ENCODE peak calls at places on chromosomes 3 and 15, in five cellular contexts. One of them, this sample, is unnamed.

GRCh38 chr3:158531334-158531733 is 39.7 kb upstream of the MLF1 start:
- DNase-seq in neuronal stem cell: no peak
- DNase-seq in PC-9: no peak
- DNase-seq in adrenal gland: no peak
- DNase-seq in aorta: no peak
- DNase-seq in this sample: no peak

GRCh38 chr15:70954733-70955132 is 62.1 kb downstream of the LRRC49 start:
- DNase-seq in PC-9: no peak
- DNase-seq in neuronal stem cell: no peak
- DNase-seq in aorta: no peak
- DNase-seq in adrenal gland: no peak
- DNase-seq in this sample: no peak

GRCh38 chr3:9552252-9552999 is 1.2 kb downstream of the LHFPL4 start:
- DNase-seq in adrenal gland: peak; percentile 70
- DNase-seq in neuronal stem cell: peak; percentile 81
- DNase-seq in PC-9: no peak
- DNase-seq in aorta: no peak
- DNase-seq in this sample: peak; percentile 20

GRCh38 chr15:81327526-81327925 is 3.6 kb upstream of the STARD5 start:
- DNase-seq in PC-9: no peak
- DNase-seq in aorta: no peak
- DNase-seq in neuronal stem cell: no peak
- DNase-seq in adrenal gland: no peak
- DNase-seq in this sample: no peak

GRCh38 chr3:45906681-45907220 is 20.4 kb downstream of the CCR9 start:
- DNase-seq in adrenal gland: no peak
- DNase-seq in aorta: no peak
- DNase-seq in neuronal stem cell: no peak
- DNase-seq in PC-9: no peak
- DNase-seq in this sample: peak; percentile 43

GRCh38 chr3:112629425-112629824 is 11.5 kb downstream of the CCDC80 start:
- DNase-seq in adrenal gland: peak; percentile 69
- DNase-seq in PC-9: no peak
- DNase-seq in aorta: no peak
- DNase-seq in neuronal stem cell: no peak
- DNase-seq in this sample: peak; percentile 73

GRCh38 chr3:42749753-42750231 is 23.3 kb downstream of the CCDC13 start:
- DNase-seq in aorta: peak; percentile 62
- DNase-seq in neuronal stem cell: no peak
- DNase-seq in PC-9: no peak
- DNase-seq in adrenal gland: no peak
- DNase-seq in this sample: no peak

GRCh38 chr3:29313074-29313473 is 32.2 kb downstream of the RBMS3 start:
- DNase-seq in PC-9: no peak
- DNase-seq in adrenal gland: no peak
- DNase-seq in neuronal stem cell: no peak
- DNase-seq in aorta: no peak
- DNase-seq in this sample: no peak

GRCh38 chr15:78264304-78265136 is at the start of gene DNAJA4:
- DNase-seq in neuronal stem cell: no peak
- DNase-seq in PC-9: no peak
- DNase-seq in aorta: peak; percentile 88
- DNase-seq in adrenal gland: peak; percentile 68
- DNase-seq in this sample: peak; percentile 76

GRCh38 chr15:66359740-66360139 is 3.3 kb upstream of the TIPIN start:
- DNase-seq in neuronal stem cell: no peak
- DNase-seq in PC-9: peak; percentile 87
- DNase-seq in aorta: no peak
- DNase-seq in adrenal gland: no peak
- DNase-seq in this sample: no peak

GRCh38 chr15:60408438-60409105 is 10.8 kb upstream of the ANXA2 start:
- DNase-seq in PC-9: peak; percentile 92
- DNase-seq in aorta: no peak
- DNase-seq in neuronal stem cell: no peak
- DNase-seq in adrenal gland: no peak
- DNase-seq in this sample: no peak

GRCh38 chr3:66405701-66406091 is 95.1 kb downstream of the LRIG1 start:
- DNase-seq in PC-9: no peak
- DNase-seq in adrenal gland: no peak
- DNase-seq in neuronal stem cell: no peak
- DNase-seq in aorta: peak; percentile 88
- DNase-seq in this sample: peak; percentile 78

GRCh38 chr15:88467935-88468528 is 524 bp downstream of the MRPS11 start:
- DNase-seq in adrenal gland: no peak
- DNase-seq in neuronal stem cell: no peak
- DNase-seq in aorta: no peak
- DNase-seq in PC-9: no peak
- DNase-seq in this sample: no peak

GRCh38 chr3:129992781-129993180 is 18.3 kb downstream of the TRH start:
- DNase-seq in adrenal gland: no peak
- DNase-seq in aorta: no peak
- DNase-seq in PC-9: no peak
- DNase-seq in neuronal stem cell: peak; percentile 47
- DNase-seq in this sample: no peak

GRCh38 chr15:25372298-25372697 is 66.5 kb downstream of the UBE3A start:
- DNase-seq in aorta: no peak
- DNase-seq in adrenal gland: no peak
- DNase-seq in neuronal stem cell: no peak
- DNase-seq in PC-9: no peak
- DNase-seq in this sample: no peak

GRCh38 chr3:36166477-36166876 is 213.8 kb upstream of the STAC start:
- DNase-seq in adrenal gland: peak; percentile 49
- DNase-seq in aorta: no peak
- DNase-seq in neuronal stem cell: no peak
- DNase-seq in PC-9: peak; percentile 87
- DNase-seq in this sample: no peak

DNA sequence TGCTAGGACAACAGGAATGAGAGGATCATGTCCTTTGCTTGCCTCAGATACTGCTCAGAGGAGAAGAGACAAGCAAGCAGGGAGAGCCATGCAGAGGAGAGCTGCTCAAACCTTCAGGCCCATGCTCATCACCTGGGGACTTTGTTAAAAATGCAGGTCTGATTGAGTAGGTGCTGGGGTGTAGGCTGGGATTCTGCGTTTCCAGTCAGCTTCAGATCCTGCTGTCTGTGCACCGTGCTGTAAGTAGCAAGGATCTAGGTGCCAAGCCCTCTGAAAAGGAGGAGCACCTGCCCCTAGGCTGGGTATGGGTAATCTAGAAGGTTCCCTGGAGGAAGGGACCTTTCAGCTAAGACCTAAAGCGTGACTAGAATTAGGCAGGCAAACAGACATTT is 7.3 kb downstream of the FLNB start:
- DNase-seq in adrenal gland: no peak
- DNase-seq in aorta: no peak
- DNase-seq in neuronal stem cell: no peak
- DNase-seq in PC-9: no peak
- DNase-seq in this sample: no peak
- H3K4me1 ChIP-seq in adrenal gland: peaks cover 53% of the 10 kb centered on the region
- H3K4me1 ChIP-seq in aorta: peaks cover 1% of the 10 kb centered on the region
- H3K4me1 ChIP-seq in neuronal stem cell: peaks cover 2% of the 10 kb centered on the region
- H3K4me1 ChIP-seq in PC-9: peaks cover 82% of the 10 kb centered on the region
- H3K4me1 ChIP-seq in this sample: peaks cover 3% of the 10 kb centered on the region

DNA sequence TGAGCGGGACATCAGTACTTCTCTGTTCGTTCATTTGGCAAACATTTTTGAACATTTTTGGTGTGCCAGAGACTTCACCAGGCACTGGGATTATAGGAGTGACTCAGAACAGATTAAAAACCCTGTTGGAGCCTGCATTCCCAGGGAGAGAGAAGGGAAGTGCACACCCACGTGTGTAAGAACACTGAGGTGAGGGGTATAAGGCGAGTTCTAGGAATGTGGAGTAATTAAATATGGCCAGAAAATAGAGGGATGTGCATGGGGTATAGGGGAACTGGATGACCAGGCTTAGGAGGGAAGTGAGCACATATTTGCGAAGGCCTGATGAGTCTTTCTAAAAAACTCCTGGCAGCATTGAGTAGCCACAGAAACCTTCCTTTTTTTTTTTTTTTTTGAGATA is 401.2 kb upstream of the C2CD4B start:
- DNase-seq in aorta: no peak
- DNase-seq in adrenal gland: no peak
- DNase-seq in neuronal stem cell: no peak
- DNase-seq in PC-9: no peak
- DNase-seq in this sample: no peak
- H3K4me1 ChIP-seq in aorta: peaks cover 8% of the 10 kb centered on the region
- H3K4me1 ChIP-seq in adrenal gland: peaks cover 3% of the 10 kb centered on the region
- H3K4me1 ChIP-seq in neuronal stem cell: no peaks in the 10 kb centered on the region
- H3K4me1 ChIP-seq in PC-9: peaks cover 14% of the 10 kb centered on the region
- H3K4me1 ChIP-seq in this sample: peaks cover 43% of the 10 kb centered on the region

DNA sequence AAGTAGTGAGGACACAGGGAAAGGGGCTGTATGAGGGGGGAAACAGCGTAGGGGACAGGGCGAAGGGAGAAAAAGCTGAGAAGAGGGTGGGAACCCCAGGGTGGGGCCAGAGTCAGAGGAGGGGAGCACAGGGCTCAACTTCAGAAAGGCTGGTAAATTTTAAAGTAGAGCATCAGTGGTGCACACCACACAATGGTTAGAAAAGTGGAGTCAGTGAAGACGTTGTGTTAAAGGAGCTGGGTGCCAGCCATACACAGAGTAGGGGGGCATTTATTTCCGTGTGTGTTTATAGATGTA is 3.0 kb upstream of the RPP25 start:
- DNase-seq in neuronal stem cell: no peak
- DNase-seq in adrenal gland: no peak
- DNase-seq in aorta: no peak
- DNase-seq in PC-9: no peak
- DNase-seq in this sample: no peak
- H3K4me1 ChIP-seq in neuronal stem cell: peaks cover 21% of the 10 kb centered on the region
- H3K4me1 ChIP-seq in adrenal gland: peaks cover 40% of the 10 kb centered on the region
- H3K4me1 ChIP-seq in aorta: no peaks in the 10 kb centered on the region
- H3K4me1 ChIP-seq in PC-9: peaks cover 15% of the 10 kb centered on the region
- H3K4me1 ChIP-seq in this sample: peaks cover 29% of the 10 kb centered on the region

DNA sequence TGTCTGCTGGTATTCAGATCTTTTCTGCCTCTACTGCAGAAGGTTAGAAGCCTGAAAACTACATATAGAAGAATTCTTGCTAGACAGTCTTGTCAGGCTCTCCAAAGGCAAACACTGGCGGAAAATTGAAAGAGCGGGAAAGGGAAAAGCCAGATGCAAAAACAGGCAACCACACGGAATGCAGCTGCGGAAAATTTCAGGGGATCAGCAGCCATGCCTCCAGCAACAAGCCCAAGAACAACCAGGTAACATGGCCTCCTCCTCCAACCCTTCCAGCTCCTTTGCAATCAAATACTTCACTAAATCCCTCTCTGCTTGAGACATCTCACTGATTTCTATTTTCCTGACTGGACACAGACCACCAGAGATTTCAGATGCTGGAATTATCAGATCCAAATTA is 9.6 kb downstream of the UBP1 start:
- DNase-seq in adrenal gland: no peak
- DNase-seq in aorta: no peak
- DNase-seq in PC-9: no peak
- DNase-seq in neuronal stem cell: no peak
- DNase-seq in this sample: no peak
- H3K4me1 ChIP-seq in adrenal gland: peaks cover 51% of the 10 kb centered on the region
- H3K4me1 ChIP-seq in aorta: peaks cover 6% of the 10 kb centered on the region
- H3K4me1 ChIP-seq in PC-9: no peaks in the 10 kb centered on the region
- H3K4me1 ChIP-seq in neuronal stem cell: peaks cover 3% of the 10 kb centered on the region
- H3K4me1 ChIP-seq in this sample: peaks cover 47% of the 10 kb centered on the region

DNA sequence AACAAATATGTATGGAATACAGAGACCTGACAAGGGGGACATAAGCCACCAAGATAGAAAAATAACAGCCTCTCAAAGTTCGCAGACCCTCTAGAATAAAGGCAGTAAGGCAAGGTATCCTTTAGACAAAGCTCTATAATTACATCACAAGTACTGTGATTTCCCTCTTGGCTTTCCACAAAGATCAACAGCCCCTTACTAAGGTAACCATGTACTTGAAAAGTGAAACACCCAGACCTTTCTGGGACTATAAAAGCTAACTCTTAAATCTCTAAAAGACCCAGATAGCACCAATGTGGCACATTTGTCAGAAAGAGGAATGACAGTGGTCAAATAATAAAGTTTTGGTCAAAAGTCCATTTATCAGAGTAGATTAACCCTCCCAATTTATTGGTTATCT is 51.9 kb downstream of the TBL1XR1 start:
- DNase-seq in adrenal gland: no peak
- DNase-seq in aorta: no peak
- DNase-seq in neuronal stem cell: no peak
- DNase-seq in PC-9: no peak
- DNase-seq in this sample: no peak
- H3K4me1 ChIP-seq in adrenal gland: peaks cover 76% of the 10 kb centered on the region
- H3K4me1 ChIP-seq in aorta: peaks cover 3% of the 10 kb centered on the region
- H3K4me1 ChIP-seq in neuronal stem cell: no peaks in the 10 kb centered on the region
- H3K4me1 ChIP-seq in PC-9: peaks cover 29% of the 10 kb centered on the region
- H3K4me1 ChIP-seq in this sample: peaks cover 66% of the 10 kb centered on the region

GRCh38 chr15:50993598-50993997 is 85.1 kb downstream of the AP4E1 start:
- DNase-seq in neuronal stem cell: no peak
- DNase-seq in aorta: no peak
- DNase-seq in PC-9: no peak
- DNase-seq in adrenal gland: no peak
- DNase-seq in this sample: no peak
- H3K4me1 ChIP-seq in neuronal stem cell: no peaks in the 10 kb centered on the region
- H3K4me1 ChIP-seq in aorta: peaks cover 1% of the 10 kb centered on the region
- H3K4me1 ChIP-seq in PC-9: no peaks in the 10 kb centered on the region
- H3K4me1 ChIP-seq in adrenal gland: peaks cover 7% of the 10 kb centered on the region
- H3K4me1 ChIP-seq in this sample: no peaks in the 10 kb centered on the region

GRCh38 chr15:73114064-73114463 is 61.8 kb downstream of the NEO1 start:
- DNase-seq in aorta: no peak
- DNase-seq in adrenal gland: no peak
- DNase-seq in neuronal stem cell: no peak
- DNase-seq in PC-9: no peak
- DNase-seq in this sample: no peak
- H3K4me1 ChIP-seq in aorta: no peaks in the 10 kb centered on the region
- H3K4me1 ChIP-seq in adrenal gland: no peaks in the 10 kb centered on the region
- H3K4me1 ChIP-seq in neuronal stem cell: no peaks in the 10 kb centered on the region
- H3K4me1 ChIP-seq in PC-9: no peaks in the 10 kb centered on the region
- H3K4me1 ChIP-seq in this sample: no peaks in the 10 kb centered on the region